ENCODE peak calls at places on chromosomes 2 and 18, in eight cellular contexts. One of them, this sample, is unnamed.

GRCh38 chr18:10008006-10008647 is 94.3 kb downstream of the VAPA start:
- DNase-seq in skeletal muscle cell: no peak
- DNase-seq in dermis blood vessel endothelial cell: no peak
- DNase-seq in stimulated activated CD8-positive, alpha-beta memory T cell treated with anti-CD3 and anti-CD28 coated beads, Interleukin-4, amount 100 ng/mL, for 1 hour: no peak
- DNase-seq in mesenchymal stem cell: no peak
- DNase-seq in T-helper 2 cell: no peak
- DNase-seq in NCI-H774: no peak
- DNase-seq in mucosa of descending colon: no peak
- DNase-seq in this sample: no peak

GRCh38 chr2:204825054-204825453 is 279.8 kb downstream of the PARD3B start:
- DNase-seq in dermis blood vessel endothelial cell: peak
- DNase-seq in mucosa of descending colon: no peak
- DNase-seq in stimulated activated CD8-positive, alpha-beta memory T cell treated with anti-CD3 and anti-CD28 coated beads, Interleukin-4, amount 100 ng/mL, for 1 hour: no peak
- DNase-seq in skeletal muscle cell: no peak
- DNase-seq in T-helper 2 cell: no peak
- DNase-seq in NCI-H774: no peak
- DNase-seq in mesenchymal stem cell: peak
- DNase-seq in this sample: no peak

GRCh38 chr2:89000235-89000634 is 308.8 kb downstream of the RPIA start:
- DNase-seq in T-helper 2 cell: no peak
- DNase-seq in stimulated activated CD8-positive, alpha-beta memory T cell treated with anti-CD3 and anti-CD28 coated beads, Interleukin-4, amount 100 ng/mL, for 1 hour: no peak
- DNase-seq in mesenchymal stem cell: no peak
- DNase-seq in skeletal muscle cell: no peak
- DNase-seq in mucosa of descending colon: no peak
- DNase-seq in NCI-H774: no peak
- DNase-seq in dermis blood vessel endothelial cell: no peak
- DNase-seq in this sample: no peak

GRCh38 chr2:64338910-64339500 is 115.0 kb upstream of the LGALSL start:
- DNase-seq in mesenchymal stem cell: peak
- DNase-seq in stimulated activated CD8-positive, alpha-beta memory T cell treated with anti-CD3 and anti-CD28 coated beads, Interleukin-4, amount 100 ng/mL, for 1 hour: no peak
- DNase-seq in T-helper 2 cell: no peak
- DNase-seq in dermis blood vessel endothelial cell: no peak
- DNase-seq in mucosa of descending colon: no peak
- DNase-seq in skeletal muscle cell: no peak
- DNase-seq in NCI-H774: no peak
- DNase-seq in this sample: no peak

GRCh38 chr2:194896871-194897270 is 760.2 kb upstream of the SLC39A10 start:
- DNase-seq in dermis blood vessel endothelial cell: no peak
- DNase-seq in mucosa of descending colon: no peak
- DNase-seq in stimulated activated CD8-positive, alpha-beta memory T cell treated with anti-CD3 and anti-CD28 coated beads, Interleukin-4, amount 100 ng/mL, for 1 hour: no peak
- DNase-seq in skeletal muscle cell: no peak
- DNase-seq in NCI-H774: no peak
- DNase-seq in T-helper 2 cell: no peak
- DNase-seq in mesenchymal stem cell: no peak
- DNase-seq in this sample: no peak

GRCh38 chr2:39468574-39469331 is 31.7 kb upstream of the MAP4K3 start:
- DNase-seq in stimulated activated CD8-positive, alpha-beta memory T cell treated with anti-CD3 and anti-CD28 coated beads, Interleukin-4, amount 100 ng/mL, for 1 hour: no peak
- DNase-seq in mesenchymal stem cell: no peak
- DNase-seq in NCI-H774: no peak
- DNase-seq in T-helper 2 cell: no peak
- DNase-seq in skeletal muscle cell: no peak
- DNase-seq in mucosa of descending colon: no peak
- DNase-seq in dermis blood vessel endothelial cell: no peak
- DNase-seq in this sample: peak

GRCh38 chr2:222774941-222775340 is 85.9 kb upstream of the ACSL3 start:
- DNase-seq in T-helper 2 cell: no peak
- DNase-seq in dermis blood vessel endothelial cell: no peak
- DNase-seq in skeletal muscle cell: no peak
- DNase-seq in stimulated activated CD8-positive, alpha-beta memory T cell treated with anti-CD3 and anti-CD28 coated beads, Interleukin-4, amount 100 ng/mL, for 1 hour: no peak
- DNase-seq in NCI-H774: no peak
- DNase-seq in mesenchymal stem cell: peak
- DNase-seq in mucosa of descending colon: no peak
- DNase-seq in this sample: no peak

GRCh38 chr2:25492726-25493125 is 151.0 kb upstream of the DNMT3A start:
- DNase-seq in NCI-H774: no peak
- DNase-seq in mesenchymal stem cell: peak
- DNase-seq in dermis blood vessel endothelial cell: no peak
- DNase-seq in skeletal muscle cell: no peak
- DNase-seq in T-helper 2 cell: no peak
- DNase-seq in mucosa of descending colon: no peak
- DNase-seq in stimulated activated CD8-positive, alpha-beta memory T cell treated with anti-CD3 and anti-CD28 coated beads, Interleukin-4, amount 100 ng/mL, for 1 hour: no peak
- DNase-seq in this sample: no peak

GRCh38 chr2:112138143-112139032 is at the start of gene FBLN7:
- DNase-seq in stimulated activated CD8-positive, alpha-beta memory T cell treated with anti-CD3 and anti-CD28 coated beads, Interleukin-4, amount 100 ng/mL, for 1 hour: no peak
- DNase-seq in dermis blood vessel endothelial cell: peak
- DNase-seq in mesenchymal stem cell: no peak
- DNase-seq in skeletal muscle cell: no peak
- DNase-seq in T-helper 2 cell: no peak
- DNase-seq in NCI-H774: peak
- DNase-seq in mucosa of descending colon: no peak
- DNase-seq in this sample: peak

GRCh38 chr2:83827618-83828017 is 631.5 kb downstream of the SUCLG1 start:
- DNase-seq in T-helper 2 cell: no peak
- DNase-seq in stimulated activated CD8-positive, alpha-beta memory T cell treated with anti-CD3 and anti-CD28 coated beads, Interleukin-4, amount 100 ng/mL, for 1 hour: no peak
- DNase-seq in NCI-H774: no peak
- DNase-seq in dermis blood vessel endothelial cell: no peak
- DNase-seq in mucosa of descending colon: no peak
- DNase-seq in mesenchymal stem cell: no peak
- DNase-seq in skeletal muscle cell: no peak
- DNase-seq in this sample: no peak

GRCh38 chr18:50970006-50970405 is 2.2 kb downstream of the ELAC1 start:
- DNase-seq in T-helper 2 cell: no peak
- DNase-seq in stimulated activated CD8-positive, alpha-beta memory T cell treated with anti-CD3 and anti-CD28 coated beads, Interleukin-4, amount 100 ng/mL, for 1 hour: no peak
- DNase-seq in skeletal muscle cell: no peak
- DNase-seq in mucosa of descending colon: peak
- DNase-seq in dermis blood vessel endothelial cell: no peak
- DNase-seq in mesenchymal stem cell: no peak
- DNase-seq in NCI-H774: no peak
- DNase-seq in this sample: no peak

GRCh38 chr2:190404487-190404886 is 3.7 kb upstream of the MFSD6 start:
- DNase-seq in skeletal muscle cell: peak
- DNase-seq in NCI-H774: no peak
- DNase-seq in mucosa of descending colon: no peak
- DNase-seq in stimulated activated CD8-positive, alpha-beta memory T cell treated with anti-CD3 and anti-CD28 coated beads, Interleukin-4, amount 100 ng/mL, for 1 hour: no peak
- DNase-seq in dermis blood vessel endothelial cell: no peak
- DNase-seq in mesenchymal stem cell: no peak
- DNase-seq in T-helper 2 cell: no peak
- DNase-seq in this sample: no peak

GRCh38 chr2:230738391-230738811 is 25.8 kb downstream of the CAB39 start:
- DNase-seq in stimulated activated CD8-positive, alpha-beta memory T cell treated with anti-CD3 and anti-CD28 coated beads, Interleukin-4, amount 100 ng/mL, for 1 hour: no peak
- DNase-seq in mesenchymal stem cell: peak
- DNase-seq in dermis blood vessel endothelial cell: peak
- DNase-seq in T-helper 2 cell: no peak
- DNase-seq in skeletal muscle cell: no peak
- DNase-seq in mucosa of descending colon: no peak
- DNase-seq in NCI-H774: no peak
- DNase-seq in this sample: no peak

GRCh38 chr2:151730242-151730975 is 3.9 kb downstream of the NEB start:
- DNase-seq in mucosa of descending colon: no peak
- DNase-seq in mesenchymal stem cell: peak
- DNase-seq in stimulated activated CD8-positive, alpha-beta memory T cell treated with anti-CD3 and anti-CD28 coated beads, Interleukin-4, amount 100 ng/mL, for 1 hour: no peak
- DNase-seq in NCI-H774: no peak
- DNase-seq in T-helper 2 cell: no peak
- DNase-seq in skeletal muscle cell: peak
- DNase-seq in dermis blood vessel endothelial cell: no peak
- DNase-seq in this sample: peak

GRCh38 chr2:208584387-208584965 is 177.9 kb downstream of the PTH2R start:
- DNase-seq in stimulated activated CD8-positive, alpha-beta memory T cell treated with anti-CD3 and anti-CD28 coated beads, Interleukin-4, amount 100 ng/mL, for 1 hour: no peak
- DNase-seq in mesenchymal stem cell: no peak
- DNase-seq in skeletal muscle cell: no peak
- DNase-seq in T-helper 2 cell: no peak
- DNase-seq in dermis blood vessel endothelial cell: no peak
- DNase-seq in NCI-H774: no peak
- DNase-seq in mucosa of descending colon: no peak
- DNase-seq in this sample: no peak

GRCh38 chr2:133377599-133377998 is 190.7 kb downstream of the NCKAP5 start:
- DNase-seq in stimulated activated CD8-positive, alpha-beta memory T cell treated with anti-CD3 and anti-CD28 coated beads, Interleukin-4, amount 100 ng/mL, for 1 hour: no peak
- DNase-seq in mucosa of descending colon: no peak
- DNase-seq in T-helper 2 cell: no peak
- DNase-seq in dermis blood vessel endothelial cell: no peak
- DNase-seq in skeletal muscle cell: no peak
- DNase-seq in NCI-H774: no peak
- DNase-seq in mesenchymal stem cell: no peak
- DNase-seq in this sample: no peak

GRCh38 chr2:98498703-98499445 is 54.2 kb downstream of the INPP4A start:
- DNase-seq in mesenchymal stem cell: no peak
- DNase-seq in dermis blood vessel endothelial cell: peak
- DNase-seq in mucosa of descending colon: no peak
- DNase-seq in skeletal muscle cell: no peak
- DNase-seq in T-helper 2 cell: no peak
- DNase-seq in stimulated activated CD8-positive, alpha-beta memory T cell treated with anti-CD3 and anti-CD28 coated beads, Interleukin-4, amount 100 ng/mL, for 1 hour: no peak
- DNase-seq in NCI-H774: no peak
- DNase-seq in this sample: no peak

This sample was measured in AG08395.